ENCODE peak calls at places on chromosome 22, in seven cellular contexts. K is uterus, W is fibroblast of villous mesenchyme, A is AG04449, U is fibroblast of lung, M is AG04450, N is cardiac muscle cell. L is an unnamed sample.

GRCh38 chr22:25403752-25404471 is 160.6 kb upstream of the GRK3 start:
- DNase-seq in K (no peak), W (peak; percentile 80), A (no peak), U (peak; percentile 59), M (no peak), N (peak; percentile 36), L (no peak)

GRCh38 chr22:44578115-44578457 is 80.1 kb upstream of the RTL6 start:
- DNase-seq in K (no peak), W (no peak), A (no peak), U (no peak), M (no peak), N (no peak), L (no peak)

GRCh38 chr22:27318516-27318915 is 483.0 kb downstream of the MN1 start:
- DNase-seq in K (peak; percentile 59), W (peak; percentile 69), A (peak; percentile 77), U (peak; percentile 35), M (no peak), N (peak; percentile 84), L (peak; percentile 63)

GRCh38 chr22:46810856-46811786 is 48.7 kb downstream of the TBC1D22A start:
- DNase-seq in K (no peak), W (no peak), A (no peak), U (no peak), M (no peak), N (no peak), L (no peak)

GRCh38 chr22:44964722-44965078 is 45.1 kb downstream of the PHF21B start:
- DNase-seq in K (no peak), W (no peak), A (no peak), U (no peak), M (no peak), N (no peak), L (no peak)

GRCh38 chr22:41919357-41920224 is 4.7 kb upstream of the SHISA8 start:
- DNase-seq in K (no peak), W (peak; percentile 17), A (no peak), U (no peak), M (no peak), N (peak; percentile 75), L (no peak)

GRCh38 chr22:41621911-41622179 is 750 bp downstream of the XRCC6 start:
- DNase-seq in K (no peak), W (no peak), A (no peak), U (no peak), M (no peak), N (no peak), L (no peak)

GRCh38 chr22:49042877-49043859 is 784.5 kb downstream of the BRD1 start:
- DNase-seq in K (no peak), W (no peak), A (no peak), U (no peak), M (no peak), N (no peak), L (no peak)

GRCh38 chr22:30582788-30583575 is 8.5 kb upstream of the GAL3ST1 start:
- DNase-seq in K (no peak), W (no peak), A (no peak), U (no peak), M (no peak), N (no peak), L (no peak)

GRCh38 chr22:41822289-41823057 is 10.4 kb upstream of the SREBF2 start:
- DNase-seq in K (no peak), W (peak; percentile 71), A (no peak), U (peak; percentile 69), M (no peak), N (no peak), L (peak; percentile 64)

GRCh38 chr22:47586946-47587345 is 824.5 kb downstream of the TBC1D22A start:
- DNase-seq in K (no peak), W (no peak), A (no peak), U (no peak), M (no peak), N (no peak), L (no peak)

GRCh38 chr22:35480143-35480542 is 60.5 kb upstream of the RASD2 start:
- DNase-seq in K (peak; percentile 75), W (peak; percentile 34), A (no peak), U (no peak), M (no peak), N (no peak), L (peak; percentile 7)

GRCh38 chr22:22201185-22201924 is 43.2 kb upstream of the VPREB1 start:
- DNase-seq in K (no peak), W (peak; percentile 20), A (no peak), U (peak; percentile 37), M (peak; percentile 21), N (peak; percentile 41), L (no peak)
- TF ChIP-seq CTCF in K (no peak), W (peak; percentile 58), A (peak; percentile 79), U (peak; percentile 70), M (peak; percentile 86), N (peak; percentile 28), L (no peak)

GRCh38 chr22:20490183-20490940 is 5.2 kb downstream of the KLHL22 start:
- DNase-seq in K (no peak), W (no peak), A (no peak), U (no peak), M (no peak), N (no peak), L (no peak)

GRCh38 chr22:20488946-20489345 is 6.6 kb downstream of the KLHL22 start:
- DNase-seq in K (no peak), W (no peak), A (no peak), U (no peak), M (no peak), N (no peak), L (no peak)

GRCh38 chr22:20487715-20488114 is 7.9 kb downstream of the KLHL22 start:
- DNase-seq in K (no peak), W (no peak), A (no peak), U (no peak), M (no peak), N (no peak), L (no peak)

GRCh38 chr22:20490941-20491307 is 4.7 kb downstream of the KLHL22 start:
- DNase-seq in K (no peak), W (no peak), A (no peak), U (no peak), M (no peak), N (no peak), L (no peak)

DNA sequence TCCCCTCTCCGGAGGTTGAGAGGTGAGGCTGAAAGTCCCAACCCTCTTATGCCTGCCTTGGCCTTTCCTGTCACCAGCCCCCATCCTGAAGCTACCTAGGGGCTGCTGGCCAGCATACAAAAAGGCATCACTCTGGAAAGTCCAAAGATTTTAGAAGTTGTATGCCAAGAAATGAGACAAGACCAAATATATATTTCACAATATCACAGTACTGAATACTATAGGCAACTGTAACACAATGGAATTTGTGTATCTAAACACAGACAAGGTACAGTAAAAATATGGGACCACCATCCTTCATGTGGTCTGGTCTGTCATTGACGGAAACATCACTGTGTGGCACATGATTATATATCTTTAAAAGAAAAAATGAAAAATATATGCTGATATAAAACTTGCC is 4.2 kb downstream of the KLHL22 start:
- DNase-seq in K (no peak), W (no peak), A (no peak), U (no peak), M (no peak), N (no peak), L (no peak)
- H3K4me3 ChIP-seq in K (no peak overlapping the region), W (no peak overlapping the region), A (no peak overlapping the region), U (no peak overlapping the region), M (no peak overlapping the region), N (no peak overlapping the region), L (no peak overlapping the region)

DNA sequence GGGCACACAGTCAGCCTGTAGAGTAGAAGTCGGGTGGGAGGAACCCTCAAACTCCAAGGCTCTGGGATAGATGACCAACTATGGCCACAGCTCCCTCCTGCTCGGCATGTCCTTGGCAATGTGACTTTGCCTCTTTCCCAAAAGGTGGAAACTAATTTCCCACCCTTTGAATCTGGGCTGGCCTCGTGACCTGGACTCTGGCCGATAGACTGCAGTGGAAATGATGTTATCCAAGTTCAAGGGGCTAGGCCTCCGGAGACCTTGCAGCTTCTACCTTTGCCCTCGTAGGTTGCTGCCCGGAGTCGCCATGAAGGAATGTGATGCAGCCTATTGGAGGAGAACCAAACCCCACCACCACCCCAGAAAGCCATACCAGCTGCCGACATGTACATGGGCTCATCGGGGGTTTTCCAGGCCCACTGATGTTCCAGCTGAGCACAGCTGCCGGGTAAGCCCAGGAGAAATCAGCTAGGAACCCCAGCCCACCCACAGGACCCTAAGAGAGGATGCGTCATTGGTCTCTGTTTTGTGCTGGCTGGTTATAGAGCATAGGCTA is 30.4 kb downstream of the KCNJ4 start:
- DNase-seq in K (no peak), W (no peak), A (no peak), U (no peak), M (no peak), N (no peak), L (no peak)
- TF ChIP-seq CTCF in K (no peak), W (no peak), A (no peak), U (no peak), M (no peak), N (no peak), L (no peak)

GRCh38 chr22:21025763-21026755 is 6.3 kb downstream of the SLC7A4 start:
- DNase-seq in K (no peak), W (no peak), A (no peak), U (no peak), M (no peak), N (no peak), L (no peak)

GRCh38 chr22:21022955-21023614 is 8.1 kb downstream of the P2RX6 start:
- DNase-seq in K (no peak), W (no peak), A (no peak), U (no peak), M (no peak), N (no peak), L (no peak)

GRCh38 chr22:21022507-21022906 is 7.5 kb downstream of the P2RX6 start:
- DNase-seq in K (no peak), W (no peak), A (no peak), U (no peak), M (no peak), N (no peak), L (no peak)

GRCh38 chr22:21026783-21027692 is 5.3 kb downstream of the SLC7A4 start:
- DNase-seq in K (no peak), W (peak; percentile 29), A (no peak), U (peak; percentile 40), M (peak; percentile 29), N (no peak), L (no peak)

DNA sequence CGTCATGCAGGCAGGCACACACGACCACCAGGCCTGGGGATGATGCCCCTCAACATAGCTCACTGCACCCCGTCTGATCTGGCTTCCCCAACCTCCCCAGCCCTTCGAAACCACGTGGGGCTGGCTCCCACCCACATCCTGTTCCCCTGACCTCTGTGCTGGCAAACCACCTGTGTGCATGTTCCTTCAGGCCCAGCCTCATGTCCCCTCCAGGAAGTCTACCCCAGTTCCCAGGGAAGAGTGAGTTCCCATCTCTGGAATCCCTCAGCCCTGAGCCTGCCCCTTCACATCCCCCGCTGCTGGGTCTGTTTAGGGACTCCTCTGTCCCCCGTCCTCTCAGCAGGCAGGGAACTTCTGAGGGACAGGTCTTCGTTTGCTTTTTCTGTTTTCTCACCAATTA is 7.1 kb downstream of the SLC7A4 start:
- DNase-seq in K (no peak), W (no peak), A (no peak), U (no peak), M (no peak), N (no peak), L (no peak)
- H3K4me3 ChIP-seq in K (no peak overlapping the region), W (no peak overlapping the region), A (no peak overlapping the region), U (no peak overlapping the region), M (no peak overlapping the region), N (no peak overlapping the region), L (no peak overlapping the region)

L was measured in epithelial cell of proximal tubule.